ENCODE peak calls at places on chromosomes 11 and 22, in six cellular contexts. G is transverse colon, Q is SK-N-SH, F is H1, L is stomach, R is HepG2. A is an unnamed sample.

GRCh38 chr11:99693941-99694492 is 673.3 kb downstream of the CNTN5 start:
- DNase-seq in Q (no peak), L (no peak), R (peak; percentile 3), F (no peak), G (no peak), A (no peak)

GRCh38 chr22:27507066-27507715 is 294.4 kb downstream of the MN1 start:
- DNase-seq in L (peak; percentile 31), F (no peak), Q (no peak), R (no peak), G (no peak), A (no peak)

GRCh38 chr22:24304067-24304675 is 33.5 kb downstream of the SPECC1L start:
- DNase-seq in F (no peak), R (no peak), L (no peak), Q (no peak), G (no peak), A (no peak)

GRCh38 chr22:49972163-49973017 is 11.8 kb downstream of the PIM3 start:
- DNase-seq in Q (peak; percentile 48), F (peak; percentile 45), R (no peak), L (peak; percentile 42), G (no peak), A (no peak)

GRCh38 chr11:110196241-110196754 is 100.1 kb downstream of the RDX start:
- DNase-seq in R (peak; percentile 25), L (no peak), Q (no peak), F (no peak), G (peak; percentile 20), A (no peak)

GRCh38 chr11:105046898-105047579 is 1.9 kb upstream of the CARD16 start:
- DNase-seq in Q (no peak), G (peak; percentile 35), R (peak; percentile 92), F (no peak), L (no peak), A (no peak)

GRCh38 chr11:14359573-14360031 is 619 bp upstream of the RRAS2 start:
- DNase-seq in G (no peak), L (no peak), R (no peak), Q (no peak), F (no peak), A (no peak)

GRCh38 chr22:38955926-38956325 is 1.5 kb upstream of the APOBEC3A start:
- DNase-seq in Q (no peak), R (no peak), G (no peak), L (no peak), F (no peak), A (no peak)

GRCh38 chr11:112694813-112695212 is 266.4 kb upstream of the NCAM1 start:
- DNase-seq in F (no peak), G (no peak), R (no peak), L (no peak), Q (no peak), A (no peak)

GRCh38 chr11:107457205-107457557 is 444 bp downstream of the CWF19L2 start:
- DNase-seq in F (no peak), L (no peak), G (no peak), R (no peak), Q (peak; percentile 15), A (no peak)

GRCh38 chr11:68439355-68440065 is 21.0 kb upstream of the PPP6R3 start:
- DNase-seq in F (peak; percentile 64), L (no peak), R (no peak), Q (no peak), G (no peak), A (no peak)

GRCh38 chr11:13118194-13118593 is 109.1 kb downstream of the RASSF10 start:
- DNase-seq in R (peak; percentile 16), G (no peak), Q (no peak), F (no peak), L (no peak), A (no peak)

GRCh38 chr11:116580828-116581227 is 192.0 kb downstream of the BUD13 start:
- DNase-seq in R (no peak), L (no peak), F (peak; percentile 77), Q (no peak), G (no peak), A (no peak)

GRCh38 chr11:63961608-63962412 is 12.6 kb upstream of the COX8A start:
- DNase-seq in Q (peak; percentile 83), L (peak; percentile 30), G (peak; percentile 20), R (peak; percentile 46), F (no peak), A (no peak)

GRCh38 chr11:12232819-12233601 is 122.6 kb downstream of the MICAL2 start:
- DNase-seq in L (no peak), F (no peak), R (no peak), Q (no peak), G (no peak), A (no peak)

GRCh38 chr11:126281245-126281644 is 1.6 kb upstream of the TIRAP start:
- DNase-seq in F (no peak), G (no peak), L (no peak), Q (no peak), R (no peak), A (no peak)

GRCh38 chr11:117009905-117010605 is 88.2 kb downstream of the SIK3 start:
- DNase-seq in F (no peak), G (no peak), R (no peak), L (no peak), Q (no peak), A (no peak)

GRCh38 chr22:49740242-49740641 is 87.4 kb downstream of the BRD1 start:
- DNase-seq in L (peak; percentile 5), G (no peak), Q (no peak), F (no peak), R (no peak), A (no peak)

GRCh38 chr11:19792510-19792909 is 79.9 kb downstream of the NAV2 start:
- DNase-seq in L (no peak), G (no peak), Q (peak; percentile 67), R (no peak), F (no peak), A (no peak)

GRCh38 chr11:12168114-12168513 is 57.7 kb downstream of the MICAL2 start:
- DNase-seq in G (no peak), F (no peak), L (no peak), R (no peak), Q (no peak), A (no peak)

GRCh38 chr11:40445391-40445790 is 1014.1 kb downstream of the LRRC4C start:
- DNase-seq in L (no peak), Q (no peak), G (no peak), F (no peak), R (peak; percentile 8), A (no peak)

GRCh38 chr11:77876045-77876444 is 55.1 kb downstream of the AAMDC start:
- DNase-seq in R (no peak), G (no peak), L (no peak), F (no peak), Q (no peak), A (no peak)

GRCh38 chr11:72113170-72113808 is 794 bp upstream of the ANAPC15 start:
- DNase-seq in L (no peak), F (no peak), G (no peak), Q (no peak), R (no peak), A (no peak)

GRCh38 chr22:38049812-38050619 is 7.2 kb upstream of the PICK1 start:
- DNase-seq in F (no peak), L (no peak), G (no peak), R (no peak), Q (no peak), A (no peak)

GRCh38 chr11:82937554-82937953 is 36.0 kb downstream of the DDIAS start:
- DNase-seq in G (no peak), Q (no peak), R (peak; percentile 8), F (no peak), L (no peak), A (no peak)

GRCh38 chr11:62008177-62008576 is 40.7 kb upstream of the FTH1 start:
- DNase-seq in L (no peak), F (no peak), R (no peak), Q (no peak), G (no peak), A (no peak)
- H3K9me3 ChIP-seq in L (no peaks in the 10 kb centered on the region), F (no peaks in the 10 kb centered on the region), R (no peaks in the 10 kb centered on the region), Q (no peaks in the 10 kb centered on the region), G (no peaks in the 10 kb centered on the region), A (no peaks in the 10 kb centered on the region)

DNA sequence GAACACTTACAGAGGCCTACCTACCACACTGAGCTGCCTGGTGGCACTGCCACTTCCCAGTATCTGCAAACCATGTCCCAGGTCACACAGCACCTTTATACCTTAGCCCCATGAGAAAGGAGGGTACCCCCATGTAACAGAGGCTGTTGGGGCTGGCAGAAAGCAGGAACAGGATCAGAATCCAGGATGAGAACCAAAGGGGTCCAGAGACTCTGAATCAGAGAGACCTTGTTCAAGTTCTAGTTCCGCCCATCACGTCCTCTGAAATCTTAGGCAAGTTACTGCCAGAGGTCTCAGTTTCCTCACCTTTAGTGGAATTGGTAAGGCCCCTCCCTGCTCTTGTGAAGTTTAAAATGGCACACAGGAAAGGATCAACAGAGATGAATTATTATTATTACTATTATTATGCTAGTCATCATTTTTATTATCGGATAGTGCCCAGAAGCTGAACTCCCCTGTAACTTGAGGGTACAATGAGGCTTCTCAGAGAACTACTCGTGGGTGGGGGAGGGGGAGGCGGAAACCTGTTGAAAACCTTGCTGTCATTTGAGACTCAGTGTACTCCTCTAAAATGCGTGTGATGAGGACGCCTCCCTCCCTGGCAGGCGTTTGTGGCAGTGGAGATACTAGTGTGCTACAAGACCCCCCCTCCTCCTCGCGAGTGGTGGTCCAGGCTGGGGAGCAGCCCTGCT is 9.3 kb downstream of the SELENOM start:
- DNase-seq in L (no peak), Q (no peak), F (no peak), G (no peak), R (no peak), A (no peak)
- H3K36me3 ChIP-seq in L (peaks cover 95% of the 10 kb centered on the region), Q (peaks cover 6% of the 10 kb centered on the region), F (no peaks in the 10 kb centered on the region), G (peaks cover 38% of the 10 kb centered on the region), R (peaks cover 39% of the 10 kb centered on the region), A (peaks cover 14% of the 10 kb centered on the region)

GRCh38 chr11:45983471-45983845 is 61.0 kb downstream of the LARGE2 start:
- DNase-seq in Q (no peak), L (no peak), F (no peak), R (no peak), G (no peak), A (no peak)

GRCh38 chr11:45984192-45984591 is 61.7 kb downstream of the LARGE2 start:
- DNase-seq in Q (no peak), L (no peak), F (no peak), R (no peak), G (no peak), A (no peak)

GRCh38 chr11:45985212-45985611 is 62.8 kb downstream of the LARGE2 start:
- DNase-seq in R (no peak), L (no peak), G (no peak), Q (no peak), F (no peak), A (no peak)

GRCh38 chr11:45982656-45983470 is 60.4 kb downstream of the LARGE2 start:
- DNase-seq in G (no peak), F (peak; percentile 60), Q (peak; percentile 21), L (no peak), R (no peak), A (no peak)
- TF ChIP-seq EP300 in G (no peak), F (no peak), Q (no peak), L (no peak), R (no peak), A (peak; percentile 14)

GRCh38 chr22:47551438-47551788 is 789.0 kb downstream of the TBC1D22A start:
- DNase-seq in F (no peak), Q (no peak), L (peak; percentile 15), R (no peak), G (no peak), A (no peak)

GRCh38 chr22:47547881-47548630 is 785.6 kb downstream of the TBC1D22A start:
- DNase-seq in R (no peak), G (no peak), Q (no peak), F (no peak), L (no peak), A (no peak)

GRCh38 chr22:47548953-47549740 is 786.7 kb downstream of the TBC1D22A start:
- DNase-seq in Q (no peak), G (no peak), L (no peak), F (no peak), R (no peak), A (no peak)

GRCh38 chr22:47550524-47551437 is 788.3 kb downstream of the TBC1D22A start:
- DNase-seq in F (no peak), L (peak; percentile 16), G (no peak), Q (no peak), R (no peak), A (no peak)

GRCh38 chr22:47549741-47550340 is 787.4 kb downstream of the TBC1D22A start:
- DNase-seq in Q (no peak), F (no peak), R (no peak), G (no peak), L (peak; percentile 24), A (no peak)
- H3K9me3 ChIP-seq in Q (no peaks in the 10 kb centered on the region), F (peaks cover 97% of the 10 kb centered on the region), R (no peaks in the 10 kb centered on the region), G (no peaks in the 10 kb centered on the region), L (no peaks in the 10 kb centered on the region), A (no peaks in the 10 kb centered on the region)